ENCODE peak calls at places on chromosomes 5 and 9, in five cellular contexts. U is MCF 10A, E is left lung, V is brain microvascular endothelial cell, P is neural crest cell. H is an unnamed sample.

GRCh38 chr9:32289756-32290155 is 94.7 kb upstream of the ACO1 start:
- DNase-seq in U (no peak), E (no peak), V (no peak), P (no peak), H (no peak)

GRCh38 chr5:142873831-142874230 is 103.7 kb downstream of the ARHGAP26 start:
- DNase-seq in U (no peak), E (no peak), V (no peak), P (no peak), H (no peak)

GRCh38 chr5:99061711-99062110 is 132.9 kb upstream of the CHD1 start:
- DNase-seq in U (no peak), E (no peak), V (peak), P (no peak), H (no peak)

GRCh38 chr5:126515337-126515736 is 79.7 kb downstream of the ALDH7A1 start:
- DNase-seq in U (no peak), E (no peak), V (no peak), P (no peak), H (no peak)

GRCh38 chr9:88808761-88809370 is 182.4 kb upstream of the S1PR3 start:
- DNase-seq in U (no peak), E (no peak), V (no peak), P (no peak), H (no peak)

GRCh38 chr5:19018822-19019221 is 969.2 kb downstream of the CDH18 start:
- DNase-seq in U (no peak), E (no peak), V (no peak), P (no peak), H (no peak)

GRCh38 chr5:145811834-145812625 is 23.1 kb downstream of the PRELID2 start:
- DNase-seq in U (peak), E (no peak), V (peak), P (no peak), H (no peak)

GRCh38 chr5:177431317-177432142 is 5.1 kb downstream of the GRK6 start:
- DNase-seq in U (no peak), E (peak), V (no peak), P (no peak), H (no peak)

GRCh38 chr5:14125262-14125661 is 17.9 kb upstream of the TRIO start:
- DNase-seq in U (no peak), E (no peak), V (no peak), P (no peak), H (no peak)

GRCh38 chr5:1781107-1781506 is 18.5 kb downstream of the MRPL36 start:
- DNase-seq in U (no peak), E (no peak), V (no peak), P (no peak), H (no peak)

GRCh38 chr9:72871685-72872084 is 81.2 kb downstream of the ALDH1A1 start:
- DNase-seq in U (peak), E (no peak), V (no peak), P (no peak), H (no peak)

GRCh38 chr5:153425914-153426313 is 64.6 kb upstream of the GRIA1 start:
- DNase-seq in U (peak), E (no peak), V (no peak), P (no peak), H (no peak)
- TF ChIP-seq CTCF in U (peak), E (no peak), V (peak), P (peak), H (peak)

DNA sequence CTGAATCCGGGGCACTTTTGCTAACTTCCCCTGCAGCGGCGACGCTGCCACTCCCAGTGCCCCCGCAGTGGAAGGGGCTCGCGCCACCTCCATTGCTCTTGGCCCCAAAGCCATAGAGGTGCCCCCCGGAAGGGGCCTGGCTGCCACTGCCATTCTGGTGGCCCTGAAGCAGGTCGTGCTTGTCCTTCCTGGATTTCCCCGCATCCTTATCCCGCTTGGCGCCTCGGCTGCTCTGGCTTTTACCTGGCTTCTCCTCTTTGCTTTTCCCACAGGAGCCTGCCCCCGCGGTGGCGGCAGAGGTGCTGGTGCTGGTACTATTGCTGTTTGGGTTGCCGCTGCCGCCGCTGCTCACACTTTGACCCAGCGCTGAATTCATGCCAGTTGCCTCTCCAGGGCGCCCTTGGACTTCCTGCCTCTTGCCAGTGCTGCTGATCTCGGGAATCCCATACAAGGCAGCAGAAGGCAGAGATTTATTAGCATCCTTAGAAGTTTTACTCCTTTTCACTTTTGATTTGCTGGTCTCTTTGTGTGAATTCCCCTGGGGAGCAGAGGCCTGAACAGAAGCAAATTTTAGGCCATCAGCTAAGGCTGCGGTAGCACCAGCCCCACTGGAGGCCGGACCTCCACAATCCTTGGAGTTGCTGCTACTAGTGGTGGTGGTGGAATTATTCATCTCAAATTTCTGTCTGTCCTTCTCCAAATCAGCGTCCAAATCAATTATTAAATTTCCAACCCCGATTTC is 2.1 kb downstream of the ZNF608 start:
- DNase-seq in U (no peak), E (peak), V (no peak), P (no peak), H (no peak)
- TF ChIP-seq CTCF in U (no peak), E (no peak), V (peak), P (no peak), H (no peak)

GRCh38 chr5:138169124-138169523 is 9.3 kb downstream of the BRD8 start:
- DNase-seq in U (no peak), E (no peak), V (no peak), P (no peak), H (no peak)
- TF ChIP-seq CTCF in U (no peak), E (no peak), V (no peak), P (no peak), H (no peak)

GRCh38 chr5:39986614-39987013 is 561.8 kb upstream of the DAB2 start:
- DNase-seq in U (no peak), E (no peak), V (no peak), P (no peak), H (no peak)
- TF ChIP-seq CTCF in U (no peak), E (no peak), V (peak), P (no peak), H (no peak)

DNA sequence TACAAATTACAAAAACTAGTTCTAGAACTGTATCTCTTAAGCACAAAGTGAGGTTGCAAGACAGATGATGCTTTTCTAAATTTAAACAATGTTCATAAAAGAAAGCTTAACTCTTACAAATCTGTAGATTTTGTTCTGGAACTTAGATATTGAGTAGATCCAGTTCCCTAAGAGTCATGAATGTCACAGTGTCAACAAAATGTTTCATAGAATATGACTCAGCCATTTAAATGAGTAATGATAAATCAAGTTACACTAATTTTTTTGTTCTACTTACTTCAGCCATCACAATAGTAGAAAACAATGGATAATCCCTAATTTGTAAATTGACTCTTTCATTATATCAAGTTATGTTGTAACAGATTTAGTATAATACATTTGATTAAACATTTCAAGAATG is 239.7 kb downstream of the MEF2C start:
- DNase-seq in U (no peak), E (no peak), V (no peak), P (no peak), H (no peak)
- TF ChIP-seq CTCF in U (no peak), E (no peak), V (no peak), P (no peak), H (no peak)

GRCh38 chr5:32526815-32527214 is 58.5 kb upstream of the SUB1 start:
- DNase-seq in U (no peak), E (no peak), V (no peak), P (no peak), H (no peak)

GRCh38 chr5:32520326-32520725 is 65.0 kb upstream of the SUB1 start:
- DNase-seq in U (no peak), E (no peak), V (no peak), P (no peak), H (no peak)

GRCh38 chr5:32522429-32523143 is 62.8 kb upstream of the SUB1 start:
- DNase-seq in U (peak), E (peak), V (peak), P (no peak), H (no peak)

GRCh38 chr5:32520995-32521394 is 64.4 kb upstream of the SUB1 start:
- DNase-seq in U (no peak), E (no peak), V (no peak), P (no peak), H (no peak)

DNA sequence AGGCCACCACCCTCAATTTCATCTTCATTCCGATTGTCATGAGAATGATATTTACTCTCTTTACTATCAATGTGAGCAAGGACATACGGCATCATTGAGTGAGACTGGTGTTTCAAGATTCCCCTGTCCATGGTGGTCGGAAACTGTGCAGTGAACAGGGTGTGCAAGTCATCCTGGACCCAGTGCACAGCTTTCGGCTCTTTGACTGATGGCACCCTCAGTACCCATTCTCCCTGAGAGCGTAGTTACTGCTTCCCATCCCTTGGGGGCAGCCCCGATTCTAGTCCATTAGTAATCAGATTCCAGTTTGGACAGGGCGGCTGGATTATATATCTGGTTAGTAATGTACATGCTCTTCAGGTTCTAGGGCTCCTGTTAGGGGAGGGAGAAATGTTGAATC is 61.7 kb upstream of the SUB1 start:
- DNase-seq in U (no peak), E (no peak), V (no peak), P (no peak), H (no peak)
- TF ChIP-seq CTCF in U (no peak), E (no peak), V (peak), P (no peak), H (peak)

GRCh38 chr9:126394802-126395201 is 68.2 kb downstream of the MVB12B start:
- DNase-seq in U (no peak), E (no peak), V (no peak), P (no peak), H (no peak)

GRCh38 chr9:126395439-126396212 is 69.0 kb downstream of the MVB12B start:
- DNase-seq in U (peak), E (no peak), V (peak), P (no peak), H (no peak)

GRCh38 chr9:126399251-126399650 is 72.6 kb downstream of the MVB12B start:
- DNase-seq in U (no peak), E (no peak), V (peak), P (no peak), H (no peak)

GRCh38 chr9:126398403-126399058 is 71.9 kb downstream of the MVB12B start:
- DNase-seq in U (peak), E (peak), V (peak), P (peak), H (peak)

GRCh38 chr9:126397056-126397455 is 70.4 kb downstream of the MVB12B start:
- DNase-seq in U (no peak), E (no peak), V (no peak), P (no peak), H (no peak)
- TF ChIP-seq CTCF in U (no peak), E (no peak), V (peak), P (peak), H (no peak)